ENCODE peak calls at places on chromosomes 4 and X, in six cellular contexts. One of them, this sample, is unnamed.

GRCh38 chr4:158754385-158755180 is 14.2 kb upstream of the FNIP2 start:
- DNase-seq in fibroblast of mammary gland: no peak
- DNase-seq in psoas muscle: no peak
- DNase-seq in AG10803: peak
- DNase-seq in mucosa of descending colon: no peak
- DNase-seq in thoracic aorta: no peak
- DNase-seq in this sample: no peak

GRCh38 chrX:74449937-74450330 is 28.6 kb downstream of the SLC16A2 start:
- DNase-seq in psoas muscle: no peak
- DNase-seq in thoracic aorta: no peak
- DNase-seq in mucosa of descending colon: no peak
- DNase-seq in fibroblast of mammary gland: peak
- DNase-seq in AG10803: peak
- DNase-seq in this sample: peak

GRCh38 chrX:3713225-3713936 is at the start of gene PRKX:
- DNase-seq in psoas muscle: peak
- DNase-seq in mucosa of descending colon: peak
- DNase-seq in thoracic aorta: no peak
- DNase-seq in AG10803: peak
- DNase-seq in fibroblast of mammary gland: peak
- DNase-seq in this sample: peak

GRCh38 chrX:74525116-74525515 is 89.3 kb downstream of the RLIM start:
- DNase-seq in fibroblast of mammary gland: peak
- DNase-seq in mucosa of descending colon: no peak
- DNase-seq in AG10803: peak
- DNase-seq in thoracic aorta: no peak
- DNase-seq in psoas muscle: no peak
- DNase-seq in this sample: peak

GRCh38 chrX:12970691-12971202 is 4.2 kb upstream of the TMSB4X start:
- DNase-seq in mucosa of descending colon: no peak
- DNase-seq in fibroblast of mammary gland: peak
- DNase-seq in psoas muscle: no peak
- DNase-seq in AG10803: peak
- DNase-seq in thoracic aorta: no peak
- DNase-seq in this sample: peak

GRCh38 chrX:10906861-10907260 is 204.3 kb upstream of the HCCS start:
- DNase-seq in mucosa of descending colon: no peak
- DNase-seq in thoracic aorta: no peak
- DNase-seq in fibroblast of mammary gland: peak
- DNase-seq in psoas muscle: no peak
- DNase-seq in AG10803: peak
- DNase-seq in this sample: no peak

GRCh38 chr4:186642998-186643397 is 80.7 kb downstream of the FAT1 start:
- DNase-seq in thoracic aorta: no peak
- DNase-seq in AG10803: no peak
- DNase-seq in fibroblast of mammary gland: no peak
- DNase-seq in psoas muscle: no peak
- DNase-seq in mucosa of descending colon: no peak
- DNase-seq in this sample: no peak

GRCh38 chr4:181592221-181592745 is 650.9 kb upstream of the TENM3 start:
- DNase-seq in mucosa of descending colon: no peak
- DNase-seq in AG10803: peak
- DNase-seq in psoas muscle: no peak
- DNase-seq in fibroblast of mammary gland: no peak
- DNase-seq in thoracic aorta: no peak
- DNase-seq in this sample: no peak

GRCh38 chr4:1512738-1513660 is 106.8 kb upstream of the NKX1-1 start:
- DNase-seq in psoas muscle: peak
- DNase-seq in mucosa of descending colon: peak
- DNase-seq in thoracic aorta: no peak
- DNase-seq in fibroblast of mammary gland: no peak
- DNase-seq in AG10803: peak
- DNase-seq in this sample: peak

GRCh38 chrX:68511255-68511654 is 12.4 kb downstream of the YIPF6 start:
- DNase-seq in psoas muscle: no peak
- DNase-seq in thoracic aorta: no peak
- DNase-seq in fibroblast of mammary gland: peak
- DNase-seq in AG10803: peak
- DNase-seq in mucosa of descending colon: no peak
- DNase-seq in this sample: peak

GRCh38 chrX:68897546-68897945 is 68.7 kb downstream of the EFNB1 start:
- DNase-seq in AG10803: no peak
- DNase-seq in thoracic aorta: no peak
- DNase-seq in mucosa of descending colon: no peak
- DNase-seq in fibroblast of mammary gland: no peak
- DNase-seq in psoas muscle: no peak
- DNase-seq in this sample: no peak

GRCh38 chrX:102697506-102697905 is 14.7 kb upstream of the GPRASP2 start:
- DNase-seq in fibroblast of mammary gland: peak
- DNase-seq in thoracic aorta: no peak
- DNase-seq in psoas muscle: no peak
- DNase-seq in AG10803: peak
- DNase-seq in mucosa of descending colon: no peak
- DNase-seq in this sample: peak

GRCh38 chr4:2598661-2599654 is 62.5 kb downstream of the FAM193A start:
- DNase-seq in fibroblast of mammary gland: peak
- DNase-seq in AG10803: no peak
- DNase-seq in psoas muscle: no peak
- DNase-seq in mucosa of descending colon: no peak
- DNase-seq in thoracic aorta: no peak
- DNase-seq in this sample: no peak

GRCh38 chr4:151651496-151651895 is 109.3 kb downstream of the GATB start:
- DNase-seq in thoracic aorta: no peak
- DNase-seq in fibroblast of mammary gland: no peak
- DNase-seq in mucosa of descending colon: no peak
- DNase-seq in psoas muscle: no peak
- DNase-seq in AG10803: no peak
- DNase-seq in this sample: no peak

GRCh38 chrX:23008431-23009099 is 8.8 kb downstream of the DDX53 start:
- DNase-seq in fibroblast of mammary gland: peak
- DNase-seq in mucosa of descending colon: no peak
- DNase-seq in psoas muscle: no peak
- DNase-seq in AG10803: peak
- DNase-seq in thoracic aorta: no peak
- DNase-seq in this sample: peak

GRCh38 chrX:4708970-4709760 is 995.7 kb upstream of the PRKX start:
- DNase-seq in mucosa of descending colon: no peak
- DNase-seq in psoas muscle: no peak
- DNase-seq in AG10803: no peak
- DNase-seq in thoracic aorta: no peak
- DNase-seq in fibroblast of mammary gland: no peak
- DNase-seq in this sample: no peak

GRCh38 chr4:78081541-78081940 is 24.4 kb downstream of the FRAS1 start:
- DNase-seq in fibroblast of mammary gland: no peak
- DNase-seq in AG10803: no peak
- DNase-seq in psoas muscle: no peak
- DNase-seq in mucosa of descending colon: no peak
- DNase-seq in thoracic aorta: no peak
- DNase-seq in this sample: no peak

GRCh38 chr4:119099227-119099910 is 36.3 kb upstream of the MYOZ2 start:
- DNase-seq in thoracic aorta: no peak
- DNase-seq in psoas muscle: no peak
- DNase-seq in fibroblast of mammary gland: peak
- DNase-seq in AG10803: peak
- DNase-seq in mucosa of descending colon: no peak
- DNase-seq in this sample: peak

GRCh38 chr4:107050525-107051135 is 14.5 kb upstream of the DKK2 start:
- DNase-seq in fibroblast of mammary gland: peak
- DNase-seq in AG10803: peak
- DNase-seq in mucosa of descending colon: no peak
- DNase-seq in thoracic aorta: no peak
- DNase-seq in psoas muscle: no peak
- DNase-seq in this sample: no peak

GRCh38 chr4:27986476-27986875 is 1125.8 kb downstream of the STIM2 start:
- DNase-seq in thoracic aorta: no peak
- DNase-seq in mucosa of descending colon: no peak
- DNase-seq in fibroblast of mammary gland: no peak
- DNase-seq in AG10803: no peak
- DNase-seq in psoas muscle: no peak
- DNase-seq in this sample: no peak

DNA sequence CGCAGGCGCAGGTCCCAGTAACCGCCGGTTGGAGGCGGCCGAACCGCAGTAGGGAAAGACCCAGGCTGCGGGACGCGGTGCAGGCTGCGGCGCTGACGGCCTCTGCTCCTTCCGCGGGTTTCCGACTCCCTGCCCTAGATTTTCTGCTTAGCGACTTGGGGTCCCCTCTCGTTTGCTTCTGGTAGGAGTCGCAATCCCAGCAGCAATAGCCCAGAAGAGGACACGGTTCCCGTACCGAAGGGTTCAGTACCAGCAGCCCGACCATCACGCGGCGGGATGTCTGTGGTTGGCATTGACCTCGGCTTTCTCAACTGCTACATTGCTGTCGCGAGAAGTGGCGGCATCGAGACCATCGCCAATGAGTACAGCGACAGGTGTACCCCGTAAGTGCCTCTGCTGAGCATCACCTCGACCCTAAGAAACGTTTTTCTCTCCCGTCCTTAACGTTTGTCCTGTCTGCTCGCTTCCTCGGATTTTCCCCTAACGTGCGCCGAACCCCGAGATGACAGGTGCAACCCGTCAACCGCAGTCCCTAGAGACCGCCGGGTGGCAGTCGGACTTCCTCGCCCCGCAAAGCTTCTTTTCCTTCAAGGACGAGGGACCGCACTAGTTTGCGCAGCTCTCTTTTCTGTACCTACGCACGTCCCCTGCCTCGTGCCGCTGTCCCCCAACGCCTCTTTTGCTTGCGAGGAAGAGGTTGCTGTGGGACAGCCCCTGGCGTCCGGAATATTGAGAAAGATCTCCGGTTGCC is at the start of gene HSPA4L:
- DNase-seq in AG10803: peak
- DNase-seq in thoracic aorta: no peak
- DNase-seq in psoas muscle: peak
- DNase-seq in mucosa of descending colon: peak
- DNase-seq in fibroblast of mammary gland: peak
- DNase-seq in this sample: peak
- TF ChIP-seq CTCF in AG10803: peak
- TF ChIP-seq CTCF in thoracic aorta: peak
- TF ChIP-seq CTCF in psoas muscle: peak
- TF ChIP-seq CTCF in mucosa of descending colon: no peak
- TF ChIP-seq CTCF in fibroblast of mammary gland: no peak
- TF ChIP-seq CTCF in this sample: no peak

GRCh38 chr4:148055844-148056243 is 324.0 kb downstream of the ARHGAP10 start:
- DNase-seq in psoas muscle: no peak
- DNase-seq in thoracic aorta: no peak
- DNase-seq in mucosa of descending colon: no peak
- DNase-seq in fibroblast of mammary gland: no peak
- DNase-seq in AG10803: no peak
- DNase-seq in this sample: no peak

GRCh38 chr4:148054275-148054674 is 322.4 kb downstream of the ARHGAP10 start:
- DNase-seq in psoas muscle: no peak
- DNase-seq in fibroblast of mammary gland: no peak
- DNase-seq in mucosa of descending colon: no peak
- DNase-seq in AG10803: no peak
- DNase-seq in thoracic aorta: no peak
- DNase-seq in this sample: no peak

GRCh38 chr4:148051403-148051802 is 319.5 kb downstream of the ARHGAP10 start:
- DNase-seq in AG10803: no peak
- DNase-seq in psoas muscle: no peak
- DNase-seq in fibroblast of mammary gland: no peak
- DNase-seq in thoracic aorta: no peak
- DNase-seq in mucosa of descending colon: no peak
- DNase-seq in this sample: no peak

GRCh38 chr4:148053298-148054003 is 321.6 kb downstream of the ARHGAP10 start:
- DNase-seq in AG10803: no peak
- DNase-seq in psoas muscle: no peak
- DNase-seq in thoracic aorta: no peak
- DNase-seq in mucosa of descending colon: no peak
- DNase-seq in fibroblast of mammary gland: no peak
- DNase-seq in this sample: no peak

DNA sequence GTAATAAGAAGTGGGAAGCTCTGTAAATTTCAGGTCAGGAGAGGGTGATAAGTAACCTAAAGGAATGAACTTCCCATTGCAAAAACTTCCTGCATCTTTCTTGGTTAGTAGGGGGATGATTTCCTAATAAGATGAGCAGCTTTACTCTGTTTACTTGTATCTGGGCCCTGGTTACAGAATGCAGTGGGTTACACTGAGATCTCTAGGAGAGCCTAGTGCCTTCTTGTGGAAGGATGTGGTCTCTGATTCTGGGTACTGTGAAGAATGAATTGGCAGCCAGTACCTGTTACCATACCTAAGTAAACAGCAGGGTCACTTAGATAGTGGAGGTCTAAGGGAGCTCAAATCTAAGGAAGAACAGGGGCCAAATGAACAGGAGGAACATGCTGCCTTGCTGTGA is 320.6 kb downstream of the ARHGAP10 start:
- DNase-seq in thoracic aorta: no peak
- DNase-seq in AG10803: peak
- DNase-seq in fibroblast of mammary gland: no peak
- DNase-seq in psoas muscle: no peak
- DNase-seq in mucosa of descending colon: no peak
- DNase-seq in this sample: peak
- TF ChIP-seq CTCF in thoracic aorta: no peak
- TF ChIP-seq CTCF in AG10803: no peak
- TF ChIP-seq CTCF in fibroblast of mammary gland: no peak
- TF ChIP-seq CTCF in psoas muscle: no peak
- TF ChIP-seq CTCF in mucosa of descending colon: no peak
- TF ChIP-seq CTCF in this sample: no peak

GRCh38 chr4:24742773-24743676 is 52.3 kb upstream of the SOD3 start:
- DNase-seq in psoas muscle: no peak
- DNase-seq in AG10803: no peak
- DNase-seq in fibroblast of mammary gland: no peak
- DNase-seq in thoracic aorta: no peak
- DNase-seq in mucosa of descending colon: no peak
- DNase-seq in this sample: no peak
- TF ChIP-seq CTCF in psoas muscle: no peak
- TF ChIP-seq CTCF in AG10803: no peak
- TF ChIP-seq CTCF in fibroblast of mammary gland: no peak
- TF ChIP-seq CTCF in thoracic aorta: no peak
- TF ChIP-seq CTCF in mucosa of descending colon: no peak
- TF ChIP-seq CTCF in this sample: no peak

GRCh38 chr4:123125477-123125876 is 203.1 kb upstream of the NUDT6 start:
- DNase-seq in mucosa of descending colon: no peak
- DNase-seq in AG10803: no peak
- DNase-seq in thoracic aorta: no peak
- DNase-seq in psoas muscle: no peak
- DNase-seq in fibroblast of mammary gland: no peak
- DNase-seq in this sample: no peak

GRCh38 chr4:123127865-123128264 is 205.5 kb upstream of the NUDT6 start:
- DNase-seq in thoracic aorta: no peak
- DNase-seq in mucosa of descending colon: no peak
- DNase-seq in psoas muscle: no peak
- DNase-seq in fibroblast of mammary gland: no peak
- DNase-seq in AG10803: peak
- DNase-seq in this sample: peak

GRCh38 chr4:123121241-123121907 is 199.0 kb upstream of the NUDT6 start:
- DNase-seq in thoracic aorta: no peak
- DNase-seq in mucosa of descending colon: no peak
- DNase-seq in fibroblast of mammary gland: peak
- DNase-seq in psoas muscle: no peak
- DNase-seq in AG10803: no peak
- DNase-seq in this sample: peak

DNA sequence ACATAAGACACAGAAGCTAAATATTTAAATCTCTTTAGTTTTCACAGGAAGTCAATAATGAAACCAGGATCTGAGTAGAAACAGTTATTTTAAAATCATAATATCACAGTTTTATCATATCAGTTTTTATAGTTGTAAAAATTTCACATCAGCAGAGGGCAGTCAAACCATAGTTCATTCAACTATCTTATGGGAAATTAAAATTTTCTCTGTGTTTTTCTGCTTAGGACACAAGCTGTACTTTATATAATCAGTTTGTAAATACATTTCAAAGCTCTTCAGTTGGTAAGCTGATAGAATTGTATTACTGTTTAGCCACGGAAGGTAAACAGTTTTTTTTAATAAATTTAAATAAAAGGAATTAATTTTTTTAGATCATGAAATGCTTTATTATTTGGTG is 204.8 kb upstream of the NUDT6 start:
- DNase-seq in mucosa of descending colon: no peak
- DNase-seq in psoas muscle: no peak
- DNase-seq in thoracic aorta: no peak
- DNase-seq in AG10803: peak
- DNase-seq in fibroblast of mammary gland: peak
- DNase-seq in this sample: peak
- TF ChIP-seq CTCF in mucosa of descending colon: no peak
- TF ChIP-seq CTCF in psoas muscle: peak
- TF ChIP-seq CTCF in thoracic aorta: peak
- TF ChIP-seq CTCF in AG10803: peak
- TF ChIP-seq CTCF in fibroblast of mammary gland: no peak
- TF ChIP-seq CTCF in this sample: peak